ENCODE peak calls at places on chromosomes 3 and 15, in six cellular contexts. Y is tibial artery, N is PC-3, O is dorsolateral prefrontal cortex, E is transverse colon, J is heart right ventricle. F is an unnamed sample.

GRCh38 chr15:85582719-85583089 is 202.3 kb downstream of the AKAP13 start:
- DNase-seq in Y (peak), N (no peak), O (peak), E (peak), J (peak), F (no peak)

GRCh38 chr15:46442196-46442595 is 807.4 kb downstream of the SQOR start:
- DNase-seq in Y (no peak), N (peak), O (no peak), E (no peak), J (no peak), F (no peak)

GRCh38 chr3:179687967-179688535 is 35.2 kb downstream of the USP13 start:
- DNase-seq in Y (no peak), N (no peak), O (no peak), E (no peak), J (no peak), F (no peak)

GRCh38 chr3:99578339-99578970 is 59.9 kb upstream of the COL8A1 start:
- DNase-seq in Y (no peak), N (no peak), O (no peak), E (no peak), J (no peak), F (no peak)

GRCh38 chr3:184430940-184431339 is 51.1 kb downstream of the CHRD start:
- DNase-seq in Y (no peak), N (no peak), O (no peak), E (no peak), J (no peak), F (no peak)

GRCh38 chr3:105593315-105593714 is 226.6 kb downstream of the ALCAM start:
- DNase-seq in Y (no peak), N (no peak), O (no peak), E (no peak), J (no peak), F (no peak)

GRCh38 chr15:31200735-31201151 is 99.2 kb upstream of the TRPM1 start:
- DNase-seq in Y (peak), N (peak), O (peak), E (peak), J (peak), F (peak)

GRCh38 chr3:47008258-47008671 is 28.8 kb downstream of the NBEAL2 start:
- DNase-seq in Y (peak), N (no peak), O (no peak), E (peak), J (no peak), F (peak)

GRCh38 chr15:37217567-37217966 is 117.2 kb upstream of the MEIS2 start:
- DNase-seq in Y (no peak), N (no peak), O (no peak), E (no peak), J (no peak), F (no peak)

GRCh38 chr3:86951343-86951742 is 39.6 kb downstream of the VGLL3 start:
- DNase-seq in Y (no peak), N (peak), O (no peak), E (no peak), J (no peak), F (no peak)

GRCh38 chr3:101996832-101997231 is 147.5 kb downstream of the NFKBIZ start:
- DNase-seq in Y (no peak), N (no peak), O (no peak), E (no peak), J (no peak), F (no peak)

GRCh38 chr3:124770341-124771082 is 40.3 kb downstream of the UMPS start:
- DNase-seq in Y (peak), N (no peak), O (no peak), E (no peak), J (peak), F (no peak)

GRCh38 chr3:124769462-124769861 is 39.2 kb downstream of the UMPS start:
- DNase-seq in Y (no peak), N (no peak), O (no peak), E (no peak), J (no peak), F (no peak)

GRCh38 chr3:124768812-124769211 is 38.6 kb downstream of the UMPS start:
- DNase-seq in Y (no peak), N (peak), O (no peak), E (peak), J (no peak), F (no peak)

GRCh38 chr3:124772081-124772831 is 42.0 kb downstream of the UMPS start:
- DNase-seq in Y (no peak), N (no peak), O (peak), E (no peak), J (peak), F (no peak)

GRCh38 chr3:124771083-124771445 is 40.8 kb downstream of the UMPS start:
- DNase-seq in Y (no peak), N (no peak), O (no peak), E (no peak), J (no peak), F (no peak)
- H3K27ac ChIP-seq in Y (peak), N (no peak), O (no peak), E (peak), J (peak), F (no peak)

DNA sequence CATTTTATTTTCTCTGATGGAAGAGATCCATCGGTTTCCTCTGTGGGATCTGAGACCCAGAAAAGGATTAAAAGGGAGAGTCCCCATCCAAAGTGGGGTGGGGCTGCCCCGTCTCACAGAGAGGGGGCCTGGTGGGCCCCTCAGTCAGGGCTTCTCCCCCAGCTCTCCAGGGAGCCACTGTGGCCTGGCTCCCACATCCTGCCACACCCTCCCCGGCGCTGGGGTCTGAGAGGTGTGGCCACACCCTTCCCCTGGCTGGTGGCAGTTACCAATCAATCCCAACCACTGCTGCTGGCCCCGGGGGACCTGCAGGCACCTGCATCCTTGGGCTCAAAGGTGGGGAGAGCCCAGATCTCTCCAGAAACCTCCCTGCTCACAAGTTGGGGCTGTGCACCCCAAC is 161.8 kb upstream of the IQSEC1 start:
- DNase-seq in Y (no peak), N (peak), O (no peak), E (no peak), J (no peak), F (no peak)
- H3K27ac ChIP-seq in Y (no peak), N (no peak), O (no peak), E (no peak), J (no peak), F (no peak)

DNA sequence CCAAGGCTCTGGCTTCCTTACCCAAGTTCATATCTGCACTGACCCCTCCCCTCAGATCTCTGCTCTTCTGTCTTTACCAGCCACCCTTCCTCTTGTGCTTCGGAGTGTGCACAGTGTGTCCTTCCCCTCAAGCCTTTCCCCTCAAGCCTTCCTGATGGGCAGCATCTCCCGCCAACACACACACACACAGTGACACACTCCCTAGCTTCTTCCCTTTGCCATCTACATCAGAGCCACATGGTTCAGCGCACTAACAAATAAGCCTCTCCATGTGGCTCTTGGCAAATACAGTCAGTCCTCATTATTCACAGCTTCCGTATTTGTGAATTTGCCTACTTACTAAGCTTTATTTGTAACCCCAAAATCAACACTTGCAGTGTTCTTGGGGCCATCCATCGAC is 37.5 kb downstream of the SH3BP5 start:
- DNase-seq in Y (peak), N (no peak), O (no peak), E (no peak), J (no peak), F (no peak)
- H3K27ac ChIP-seq in Y (peak), N (no peak), O (peak), E (peak), J (peak), F (peak)

GRCh38 chr15:40751745-40752144 is 3.3 kb downstream of the RMDN3 start:
- DNase-seq in Y (no peak), N (no peak), O (peak), E (no peak), J (no peak), F (no peak)
- H3K27ac ChIP-seq in Y (no peak), N (no peak), O (no peak), E (no peak), J (no peak), F (no peak)

DNA sequence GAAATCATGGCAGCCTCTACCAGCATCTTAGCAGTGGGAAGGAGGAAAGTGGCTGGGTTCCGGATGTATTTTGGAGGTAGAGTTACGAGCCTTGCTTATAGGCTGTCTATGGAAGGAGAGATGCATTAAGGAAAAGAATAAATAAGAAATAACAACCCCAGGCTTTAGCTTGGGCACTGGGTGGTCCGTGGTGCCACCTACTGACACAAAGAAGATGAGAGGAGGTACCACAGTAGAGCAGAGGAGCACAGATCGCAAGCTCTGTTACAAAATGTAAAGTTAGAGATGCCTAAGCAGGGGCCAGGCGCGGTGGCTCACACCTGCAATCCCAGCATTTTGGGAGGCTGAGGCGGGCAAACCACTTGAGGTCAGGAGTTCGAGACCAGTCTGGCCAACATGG is 74.8 kb downstream of the TMEM39A start:
- DNase-seq in Y (no peak), N (no peak), O (no peak), E (no peak), J (no peak), F (no peak)
- H3K27ac ChIP-seq in Y (no peak), N (no peak), O (no peak), E (no peak), J (no peak), F (no peak)

DNA sequence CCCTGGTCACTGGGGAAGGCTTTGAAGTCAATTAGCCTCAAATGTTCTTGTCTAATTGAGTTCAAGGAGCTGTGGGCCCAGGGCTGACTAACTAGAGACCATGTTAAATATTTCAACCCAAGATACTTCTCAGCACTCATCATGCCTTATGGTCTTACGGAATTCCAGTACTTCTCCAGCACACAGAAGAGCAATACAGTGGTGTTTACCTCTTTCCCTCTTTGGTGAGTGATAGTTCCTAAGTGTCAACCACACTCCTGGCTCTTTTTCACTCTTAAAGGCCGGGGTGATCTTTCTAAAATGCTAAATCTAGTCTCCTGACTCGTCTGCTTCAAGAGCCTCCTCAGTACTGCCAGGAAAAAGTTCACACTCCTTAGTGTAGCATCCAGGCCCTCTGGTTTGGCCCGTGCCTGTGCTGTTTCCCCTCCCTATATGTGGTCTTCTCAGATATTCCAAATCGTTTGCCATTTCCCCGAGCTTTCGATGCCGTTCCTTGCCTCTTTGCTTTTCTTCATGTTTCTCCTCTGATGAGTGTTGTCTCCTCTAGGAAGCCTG is 4.7 kb downstream of the MYZAP start:
- DNase-seq in Y (no peak), N (no peak), O (no peak), E (no peak), J (no peak), F (no peak)
- H3K27ac ChIP-seq in Y (no peak), N (peak), O (no peak), E (peak), J (peak), F (peak)

GRCh38 chr3:151394611-151395010 is 10.1 kb upstream of the P2RY12 start:
- DNase-seq in Y (no peak), N (no peak), O (no peak), E (no peak), J (no peak), F (no peak)

GRCh38 chr3:151393961-151394360 is 9.4 kb upstream of the P2RY12 start:
- DNase-seq in Y (no peak), N (no peak), O (no peak), E (no peak), J (no peak), F (no peak)

GRCh38 chr3:151395806-151396205 is 11.3 kb upstream of the P2RY12 start:
- DNase-seq in Y (no peak), N (peak), O (no peak), E (no peak), J (no peak), F (no peak)

GRCh38 chr3:151391715-151392114 is 7.2 kb upstream of the P2RY12 start:
- DNase-seq in Y (no peak), N (no peak), O (no peak), E (no peak), J (no peak), F (no peak)

DNA sequence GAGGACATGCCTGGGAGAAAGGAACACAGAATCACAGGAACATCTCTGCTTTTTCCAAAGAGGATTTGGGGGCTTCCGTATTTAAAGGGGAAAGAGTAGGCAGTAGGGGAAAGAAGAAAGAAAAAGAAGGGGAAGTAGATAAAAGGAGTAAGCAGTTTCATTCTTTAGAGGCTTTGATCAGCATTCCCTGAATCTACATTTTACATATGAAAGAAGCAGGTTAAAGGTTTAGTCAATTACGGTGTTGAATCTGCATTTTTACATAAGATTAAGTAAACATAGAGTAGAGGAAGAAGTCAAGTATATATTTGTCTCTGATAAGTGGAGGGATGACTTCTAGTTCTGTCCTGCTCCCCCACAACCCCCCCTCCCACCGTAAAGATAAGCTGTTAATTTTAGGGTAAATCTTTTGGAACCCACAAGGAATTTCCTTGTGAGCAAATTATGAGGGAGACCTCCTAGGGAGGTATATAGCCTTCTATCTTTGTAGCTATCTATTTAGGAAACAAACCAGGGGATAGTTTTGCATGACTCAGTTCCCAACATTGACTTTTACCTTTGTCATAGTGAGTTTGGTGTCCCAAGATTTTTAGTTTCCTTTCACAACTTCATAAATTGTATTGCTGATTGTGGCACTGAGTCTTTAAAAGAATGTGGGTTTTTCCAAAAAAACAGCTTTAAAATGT is 8.7 kb upstream of the P2RY12 start:
- DNase-seq in Y (no peak), N (peak), O (no peak), E (no peak), J (no peak), F (no peak)
- H3K27ac ChIP-seq in Y (no peak), N (no peak), O (no peak), E (no peak), J (no peak), F (no peak)

GRCh38 chr3:29334652-29335189 is 53.9 kb downstream of the RBMS3 start:
- DNase-seq in Y (no peak), N (peak), O (no peak), E (no peak), J (no peak), F (no peak)
- H3K27ac ChIP-seq in Y (peak), N (peak), O (no peak), E (peak), J (peak), F (peak)

DNA sequence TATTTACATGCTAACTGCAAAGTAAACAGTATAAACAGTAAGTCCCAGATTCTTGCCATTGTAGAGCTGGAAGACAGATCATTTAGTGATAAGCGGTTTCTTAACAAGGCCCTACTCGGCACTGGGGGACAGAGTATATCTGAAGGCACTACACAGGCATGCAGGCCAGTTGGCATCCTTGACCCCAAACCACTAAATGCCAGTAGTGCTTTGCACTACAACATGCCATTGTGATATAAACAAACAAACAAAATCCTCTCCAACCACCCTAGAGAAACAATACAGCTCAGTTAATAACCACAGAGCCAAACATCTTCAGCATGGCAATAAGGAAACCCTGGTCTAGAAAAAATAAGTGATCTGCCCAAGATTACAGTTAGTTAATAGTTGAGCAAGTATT is 5.3 kb downstream of the AQR start:
- DNase-seq in Y (no peak), N (no peak), O (no peak), E (no peak), J (no peak), F (no peak)
- H3K27ac ChIP-seq in Y (no peak), N (no peak), O (no peak), E (no peak), J (no peak), F (no peak)

F was measured in pancreas.